ENCODE peak calls at places on chromosomes 11 and 22, in four cellular contexts. J, C, S and B are unnamed samples. For H3K9me3, the result is how much of the 10 kb centered on the place peaks cover.

GRCh38 chr11:23423119-23423518 is 562.8 kb upstream of the CCDC179 start:
- DNase-seq in J (no peak), C (no peak), S (no peak), B (no peak)

GRCh38 chr22:22877523-22878210 is 9.9 kb upstream of the IGLL5 start:
- DNase-seq in J (peak), C (peak), S (peak), B (peak)

GRCh38 chr11:19367051-19367709 is 126.4 kb upstream of the E2F8 start:
- DNase-seq in J (no peak), C (no peak), S (no peak), B (no peak)

GRCh38 chr11:31114437-31114836 is 255.1 kb downstream of the DCDC1 start:
- DNase-seq in J (no peak), C (no peak), S (no peak), B (no peak)

GRCh38 chr11:91194551-91194950 is 971.7 kb upstream of the CHORDC1 start:
- DNase-seq in J (no peak), C (no peak), S (no peak), B (no peak)

GRCh38 chr11:35523351-35523768 is 2.1 kb downstream of the PAMR1 start:
- DNase-seq in J (no peak), C (no peak), S (no peak), B (no peak)

GRCh38 chr11:17481905-17482304 is 5.3 kb upstream of the ABCC8 start:
- DNase-seq in J (no peak), C (no peak), S (no peak), B (no peak)

GRCh38 chr11:130583866-130584265 is 135.4 kb downstream of the ADAMTS15 start:
- DNase-seq in J (no peak), C (no peak), S (no peak), B (no peak)

GRCh38 chr11:134604886-134605285 is 192.8 kb upstream of the B3GAT1 start:
- DNase-seq in J (no peak), C (no peak), S (no peak), B (no peak)

GRCh38 chr11:30488304-30488998 is 97.7 kb downstream of the MPPED2 start:
- DNase-seq in J (peak), C (no peak), S (no peak), B (no peak)

GRCh38 chr22:41672780-41673509 is 15.7 kb downstream of the SNU13 start:
- DNase-seq in J (no peak), C (no peak), S (no peak), B (no peak)

GRCh38 chr11:88174627-88175003 is 628 bp downstream of the RAB38 start:
- DNase-seq in J (peak), C (peak), S (no peak), B (no peak)

GRCh38 chr11:60959445-60959844 is 7.5 kb upstream of the SLC15A3 start:
- DNase-seq in J (no peak), C (no peak), S (no peak), B (no peak)

GRCh38 chr11:64652586-64653387 is 61.8 kb downstream of the SLC22A12 start:
- DNase-seq in J (peak), C (peak), S (peak), B (peak)

GRCh38 chr11:76162336-76163288 is 43.7 kb downstream of the WNT11 start:
- DNase-seq in J (no peak), C (no peak), S (no peak), B (no peak)

GRCh38 chr22:17786435-17787158 is 12.3 kb upstream of the BID start:
- DNase-seq in J (no peak), C (no peak), S (no peak), B (peak)

GRCh38 chr11:61026121-61027031 is 54.9 kb downstream of the CD6 start:
- DNase-seq in J (no peak), C (no peak), S (peak), B (no peak)

GRCh38 chr11:8023831-8024555 is 36.9 kb downstream of the EIF3F start:
- DNase-seq in J (no peak), C (no peak), S (no peak), B (no peak)

GRCh38 chr11:130592056-130592455 is 143.6 kb downstream of the ADAMTS15 start:
- DNase-seq in J (no peak), C (no peak), S (no peak), B (no peak)

GRCh38 chr11:122823564-122823963 is 14.7 kb upstream of the CRTAM start:
- DNase-seq in J (no peak), C (no peak), S (no peak), B (no peak)

GRCh38 chr11:79117488-79117887 is 323.3 kb downstream of the TENM4 start:
- DNase-seq in J (no peak), C (no peak), S (no peak), B (no peak)

GRCh38 chr22:46918197-46918596 is 155.7 kb downstream of the TBC1D22A start:
- DNase-seq in J (no peak), C (no peak), S (no peak), B (no peak)

GRCh38 chr11:3614742-3615171 is 27.0 kb downstream of the ART5 start:
- DNase-seq in J (no peak), C (no peak), S (no peak), B (no peak)

GRCh38 chr11:29017941-29018340 is 909.8 kb downstream of the METTL15 start:
- DNase-seq in J (no peak), C (no peak), S (no peak), B (no peak)

GRCh38 chr11:18723991-18724390 is 2.0 kb downstream of the IGSF22 start:
- DNase-seq in J (no peak), C (no peak), S (no peak), B (no peak)

GRCh38 chr22:19068784-19069271 is 53.4 kb downstream of the DGCR2 start:
- DNase-seq in J (no peak), C (no peak), S (no peak), B (no peak)

GRCh38 chr22:48279465-48279765 is 1517.0 kb downstream of the TBC1D22A start:
- DNase-seq in J (no peak), C (no peak), S (no peak), B (no peak)

GRCh38 chr22:48276933-48277867 is 1514.8 kb downstream of the TBC1D22A start:
- DNase-seq in J (peak), C (no peak), S (no peak), B (no peak)

GRCh38 chr22:48275412-48275811 is 1513.0 kb downstream of the TBC1D22A start:
- DNase-seq in J (no peak), C (no peak), S (no peak), B (no peak)

GRCh38 chr22:48278620-48279464 is 1516.4 kb downstream of the TBC1D22A start:
- DNase-seq in J (no peak), C (no peak), S (no peak), B (no peak)

GRCh38 chr22:48277868-48278581 is 1515.6 kb downstream of the TBC1D22A start:
- DNase-seq in J (peak), C (no peak), S (no peak), B (no peak)
- H3K9me3 ChIP-seq in J (under half), C (under half), S (under half), B (under half)

GRCh38 chr11:41498726-41499125 is 39.3 kb upstream of the LRRC4C start:
- DNase-seq in J (no peak), C (no peak), S (no peak), B (no peak)
- TF ChIP-seq CTCF in J (no peak), C (no peak), S (no peak), B (peak)

GRCh38 chr22:35781898-35782297 is 64.2 kb downstream of the APOL5 start:
- DNase-seq in J (no peak), C (no peak), S (no peak), B (no peak)

GRCh38 chr22:35782504-35782903 is 64.8 kb downstream of the APOL5 start:
- DNase-seq in J (no peak), C (no peak), S (no peak), B (no peak)

GRCh38 chr22:35785181-35785923 is 67.7 kb downstream of the APOL5 start:
- DNase-seq in J (no peak), C (no peak), S (no peak), B (no peak)

GRCh38 chr22:35784633-35785032 is 67.0 kb downstream of the APOL5 start:
- DNase-seq in J (no peak), C (no peak), S (no peak), B (no peak)

DNA sequence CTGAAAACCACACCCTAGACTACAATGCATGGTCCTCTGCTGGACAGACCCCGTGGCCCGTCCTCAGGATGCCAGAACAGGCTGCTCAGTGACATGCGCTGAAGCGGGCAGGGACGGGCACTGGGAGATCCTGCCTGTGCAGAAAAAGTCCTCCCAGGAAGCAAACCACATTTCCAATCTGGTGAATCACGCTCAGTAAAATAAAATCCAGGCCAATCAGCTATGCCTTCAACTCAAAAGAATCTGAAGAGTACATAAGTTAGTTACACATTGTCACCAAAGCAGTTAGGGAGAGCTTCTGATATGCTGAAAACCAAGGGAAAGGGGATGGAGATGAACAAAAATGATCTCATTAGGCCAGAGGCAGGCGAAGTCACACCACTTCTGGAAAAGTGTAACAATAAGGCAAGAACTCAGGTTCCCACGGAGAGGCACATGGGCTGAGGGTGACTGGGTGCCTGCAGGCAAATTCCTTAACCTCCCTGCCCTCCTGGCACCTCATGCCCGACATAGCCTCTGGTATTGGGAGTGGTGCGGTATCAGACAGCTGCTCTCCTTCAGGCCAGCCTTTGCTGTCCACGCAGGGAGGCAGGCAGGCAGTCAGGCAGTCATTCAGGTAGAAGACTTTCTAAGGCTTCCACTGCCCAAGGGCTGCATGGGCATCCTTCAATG is 66.4 kb downstream of the APOL5 start:
- DNase-seq in J (no peak), C (no peak), S (no peak), B (no peak)
- H3K4me3 ChIP-seq in J (no peak), C (no peak), S (no peak), B (no peak)

GRCh38 chr22:48560836-48561235 is 1266.8 kb downstream of the BRD1 start:
- DNase-seq in J (no peak), C (no peak), S (no peak), B (no peak)

GRCh38 chr22:48561676-48562075 is 1266.0 kb downstream of the BRD1 start:
- DNase-seq in J (no peak), C (no peak), S (no peak), B (no peak)

GRCh38 chr22:48558606-48559402 is 1268.9 kb downstream of the BRD1 start:
- DNase-seq in J (no peak), C (no peak), S (no peak), B (no peak)

GRCh38 chr22:48559647-48560388 is 1267.9 kb downstream of the BRD1 start:
- DNase-seq in J (no peak), C (no peak), S (no peak), B (no peak)

DNA sequence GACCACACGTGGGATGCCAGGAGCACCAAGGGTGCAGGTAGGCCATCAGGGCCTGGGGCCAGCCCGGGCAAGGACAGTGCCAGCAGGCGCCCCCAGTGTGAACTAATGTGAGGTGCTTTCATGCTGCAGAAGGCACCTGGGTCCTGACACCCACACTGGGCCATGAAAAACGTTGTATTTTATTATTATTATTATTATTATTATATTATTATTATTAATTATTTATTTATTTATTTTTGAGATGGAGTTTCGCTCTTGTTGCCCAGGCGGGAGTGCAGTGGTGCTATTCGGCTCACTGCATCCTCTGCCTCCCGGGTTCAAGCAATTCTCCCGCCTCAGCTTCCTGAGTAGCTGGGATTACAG is 1267.3 kb downstream of the BRD1 start:
- DNase-seq in J (no peak), C (no peak), S (no peak), B (no peak)
- H3K9me3 ChIP-seq in J (under half), C (under half), S (under half), B (under half)

GRCh38 chr22:50342651-50343540 is at the start of gene PPP6R2:
- DNase-seq in J (peak), C (no peak), S (peak), B (peak)
- TF ChIP-seq CTCF in J (no peak), C (no peak), S (peak), B (no peak)

GRCh38 chr11:112249871-112250590 is 10.6 kb downstream of the PLET1 start:
- DNase-seq in J (no peak), C (no peak), S (no peak), B (peak)

GRCh38 chr11:112253605-112254242 is 6.9 kb downstream of the PLET1 start:
- DNase-seq in J (no peak), C (no peak), S (no peak), B (peak)

GRCh38 chr11:112260490-112260889 is at the start of gene PLET1:
- DNase-seq in J (no peak), C (no peak), S (no peak), B (no peak)

GRCh38 chr11:112255075-112255739 is 5.5 kb downstream of the PLET1 start:
- DNase-seq in J (no peak), C (no peak), S (no peak), B (no peak)
- H3K4me3 ChIP-seq in J (no peak), C (no peak), S (no peak), B (no peak)

DNA sequence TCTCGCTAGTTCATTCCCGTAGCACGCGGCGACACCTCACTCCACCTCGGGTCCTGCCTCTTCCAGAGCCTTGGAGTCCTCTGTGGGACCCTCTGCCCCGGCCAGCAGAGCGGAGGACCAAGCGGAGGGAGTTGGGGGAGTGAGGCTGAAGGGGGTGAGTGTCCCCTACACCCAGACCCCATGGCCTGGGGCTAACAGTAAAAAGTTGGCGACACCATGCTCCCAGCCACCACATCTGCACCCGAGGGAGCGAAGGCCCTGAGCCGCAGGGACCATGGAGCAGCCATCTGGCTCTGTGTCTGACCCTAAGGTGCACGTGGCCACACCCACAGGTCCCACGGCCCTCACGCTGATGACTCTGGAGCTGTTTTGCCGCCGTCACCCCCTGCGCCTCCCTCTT is 293.8 kb downstream of the BRD1 start:
- DNase-seq in J (no peak), C (no peak), S (no peak), B (no peak)
- H3K9me3 ChIP-seq in J (under half), C (under half), S (under half), B (under half)

GRCh38 chr22:25027959-25028840 is 75.7 kb downstream of the KIAA1671 start:
- DNase-seq in J (peak), C (no peak), S (no peak), B (no peak)

GRCh38 chr22:25027052-25027525 is 74.6 kb downstream of the KIAA1671 start:
- DNase-seq in J (peak), C (no peak), S (no peak), B (peak)

GRCh38 chr22:25027552-25027951 is 75.0 kb downstream of the KIAA1671 start:
- DNase-seq in J (peak), C (no peak), S (no peak), B (no peak)

GRCh38 chr22:25029181-25029580 is 76.7 kb downstream of the KIAA1671 start:
- DNase-seq in J (no peak), C (no peak), S (no peak), B (no peak)

GRCh38 chr22:25028841-25029141 is 76.3 kb downstream of the KIAA1671 start:
- DNase-seq in J (no peak), C (no peak), S (no peak), B (no peak)
- TF ChIP-seq CTCF in J (no peak), C (no peak), S (no peak), B (no peak)

GRCh38 chr11:117547188-117547831 is 219.7 kb downstream of the CEP164 start:
- DNase-seq in J (no peak), C (no peak), S (no peak), B (no peak)

GRCh38 chr11:117545706-117546105 is 218.1 kb downstream of the CEP164 start:
- DNase-seq in J (no peak), C (no peak), S (no peak), B (no peak)

GRCh38 chr11:117544431-117544830 is 216.8 kb downstream of the CEP164 start:
- DNase-seq in J (peak), C (no peak), S (no peak), B (no peak)

GRCh38 chr11:117547911-117548310 is 220.3 kb downstream of the CEP164 start:
- DNase-seq in J (no peak), C (no peak), S (no peak), B (no peak)

DNA sequence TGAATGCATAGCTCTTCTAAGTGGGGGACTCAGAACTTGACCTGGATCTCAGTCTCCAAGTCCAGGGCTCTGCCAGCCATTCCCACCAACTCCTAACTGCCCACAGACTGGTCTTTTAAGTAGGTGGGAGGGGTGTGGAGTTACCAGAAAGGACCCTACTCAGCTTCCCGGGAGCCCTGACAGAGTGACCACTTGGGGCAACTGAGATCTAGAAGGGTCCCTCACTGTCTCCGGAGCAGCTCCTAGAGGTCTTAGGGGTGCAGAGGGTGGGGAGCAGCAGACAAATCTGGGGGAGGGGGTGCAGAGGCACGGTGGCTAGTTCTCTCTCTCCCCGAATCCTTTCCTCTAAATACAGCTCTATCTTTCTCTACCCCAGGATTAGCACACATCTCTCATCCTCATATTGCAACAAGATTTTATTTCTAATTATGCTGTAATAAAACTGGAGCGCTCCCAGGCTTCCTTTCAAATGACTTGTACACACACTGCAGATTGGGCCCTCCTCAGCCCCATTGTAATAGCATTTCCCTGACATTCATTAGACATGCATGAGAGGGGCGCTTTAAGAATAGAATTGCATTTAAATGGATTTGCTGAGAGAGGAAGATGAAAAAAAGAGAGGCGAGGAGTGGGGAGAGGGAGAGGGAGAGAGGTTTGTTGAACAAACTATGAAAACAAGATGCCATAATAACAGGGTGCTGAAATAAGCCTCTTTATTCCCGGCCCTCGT is 218.9 kb downstream of the CEP164 start:
- DNase-seq in J (no peak), C (no peak), S (no peak), B (no peak)
- H3K4me3 ChIP-seq in J (no peak), C (no peak), S (no peak), B (no peak)

GRCh38 chr22:48152154-48152775 is 1389.8 kb downstream of the TBC1D22A start:
- DNase-seq in J (no peak), C (no peak), S (no peak), B (no peak)

GRCh38 chr22:48153726-48154125 is 1391.3 kb downstream of the TBC1D22A start:
- DNase-seq in J (peak), C (no peak), S (no peak), B (no peak)

GRCh38 chr22:48152916-48153315 is 1390.5 kb downstream of the TBC1D22A start:
- DNase-seq in J (no peak), C (no peak), S (no peak), B (no peak)

GRCh38 chr22:48154169-48154942 is 1391.9 kb downstream of the TBC1D22A start:
- DNase-seq in J (no peak), C (no peak), S (no peak), B (no peak)

GRCh38 chr22:48151641-48152040 is 1389.2 kb downstream of the TBC1D22A start:
- DNase-seq in J (no peak), C (no peak), S (no peak), B (no peak)
- H3K9me3 ChIP-seq in J (under half), C (under half), S (under half), B (under half)